ENCODE peak calls at places on chromosomes 16 and 17, in nine cellular contexts. One of them, this sample, is unnamed.

GRCh38 chr16:86534779-86535605 is 20.0 kb downstream of the MTHFSD start:
- DNase-seq in testis: no peak
- DNase-seq in ovary: no peak
- DNase-seq in CD8-positive, alpha-beta T cell: no peak
- DNase-seq in heart left ventricle: no peak
- DNase-seq in cardiac muscle cell: no peak
- DNase-seq in RWPE1: no peak
- DNase-seq in endothelial cell of umbilical vein: no peak
- DNase-seq in vagina: no peak
- DNase-seq in this sample: no peak

GRCh38 chr16:80198265-80198994 is 342.4 kb upstream of the DYNLRB2 start:
- DNase-seq in testis: no peak
- DNase-seq in ovary: no peak
- DNase-seq in CD8-positive, alpha-beta T cell: no peak
- DNase-seq in heart left ventricle: no peak
- DNase-seq in cardiac muscle cell: no peak
- DNase-seq in RWPE1: no peak
- DNase-seq in endothelial cell of umbilical vein: peak; percentile 56
- DNase-seq in vagina: no peak
- DNase-seq in this sample: no peak

GRCh38 chr17:67528751-67529436 is 151.8 kb downstream of the PITPNC1 start:
- DNase-seq in testis: peak; percentile 86
- DNase-seq in ovary: peak; percentile 79
- DNase-seq in CD8-positive, alpha-beta T cell: no peak
- DNase-seq in heart left ventricle: peak; percentile 66
- DNase-seq in cardiac muscle cell: peak; percentile 92
- DNase-seq in RWPE1: peak; percentile 84
- DNase-seq in endothelial cell of umbilical vein: peak; percentile 94
- DNase-seq in vagina: peak; percentile 88
- DNase-seq in this sample: peak; percentile 81

GRCh38 chr17:75093543-75094158 is 5.9 kb downstream of the SLC16A5 start:
- DNase-seq in testis: no peak
- DNase-seq in ovary: no peak
- DNase-seq in CD8-positive, alpha-beta T cell: no peak
- DNase-seq in heart left ventricle: no peak
- DNase-seq in cardiac muscle cell: no peak
- DNase-seq in RWPE1: no peak
- DNase-seq in endothelial cell of umbilical vein: no peak
- DNase-seq in vagina: no peak
- DNase-seq in this sample: no peak

GRCh38 chr17:67245694-67246397 is 850 bp upstream of the HELZ start:
- DNase-seq in testis: peak; percentile 26
- DNase-seq in ovary: no peak
- DNase-seq in CD8-positive, alpha-beta T cell: peak; percentile 46
- DNase-seq in heart left ventricle: peak; percentile 31
- DNase-seq in cardiac muscle cell: peak; percentile 79
- DNase-seq in RWPE1: peak; percentile 18
- DNase-seq in endothelial cell of umbilical vein: peak; percentile 12
- DNase-seq in vagina: no peak
- DNase-seq in this sample: peak; percentile 84

GRCh38 chr17:54968954-54969400 is 412 bp downstream of the STXBP4 start:
- DNase-seq in testis: no peak
- DNase-seq in ovary: no peak
- DNase-seq in CD8-positive, alpha-beta T cell: peak; percentile 22
- DNase-seq in heart left ventricle: peak; percentile 31
- DNase-seq in cardiac muscle cell: peak; percentile 53
- DNase-seq in RWPE1: peak; percentile 11
- DNase-seq in endothelial cell of umbilical vein: no peak
- DNase-seq in vagina: no peak
- DNase-seq in this sample: no peak

GRCh38 chr17:41959336-41960095 is 7.1 kb upstream of the CNP start:
- DNase-seq in testis: peak; percentile 77
- DNase-seq in ovary: peak; percentile 39
- DNase-seq in CD8-positive, alpha-beta T cell: no peak
- DNase-seq in heart left ventricle: no peak
- DNase-seq in cardiac muscle cell: peak; percentile 63
- DNase-seq in RWPE1: no peak
- DNase-seq in endothelial cell of umbilical vein: peak; percentile 36
- DNase-seq in vagina: no peak
- DNase-seq in this sample: peak; percentile 40

GRCh38 chr16:64092284-64092683 is 1029.6 kb downstream of the CDH11 start:
- DNase-seq in testis: no peak
- DNase-seq in ovary: no peak
- DNase-seq in CD8-positive, alpha-beta T cell: no peak
- DNase-seq in heart left ventricle: no peak
- DNase-seq in cardiac muscle cell: no peak
- DNase-seq in RWPE1: peak; percentile 15
- DNase-seq in endothelial cell of umbilical vein: no peak
- DNase-seq in vagina: no peak
- DNase-seq in this sample: no peak

GRCh38 chr16:28307936-28308335 is 15.6 kb downstream of the SBK1 start:
- DNase-seq in testis: no peak
- DNase-seq in ovary: no peak
- DNase-seq in CD8-positive, alpha-beta T cell: no peak
- DNase-seq in heart left ventricle: no peak
- DNase-seq in cardiac muscle cell: no peak
- DNase-seq in RWPE1: no peak
- DNase-seq in endothelial cell of umbilical vein: no peak
- DNase-seq in vagina: no peak
- DNase-seq in this sample: no peak

GRCh38 chr17:55969577-55969976 is 183.7 kb upstream of the ANKFN1 start:
- DNase-seq in testis: no peak
- DNase-seq in ovary: no peak
- DNase-seq in CD8-positive, alpha-beta T cell: no peak
- DNase-seq in heart left ventricle: no peak
- DNase-seq in cardiac muscle cell: no peak
- DNase-seq in RWPE1: peak; percentile 38
- DNase-seq in endothelial cell of umbilical vein: no peak
- DNase-seq in vagina: no peak
- DNase-seq in this sample: no peak

GRCh38 chr16:85055503-85056210 is 28.1 kb downstream of the KIAA0513 start:
- DNase-seq in testis: peak; percentile 62
- DNase-seq in ovary: no peak
- DNase-seq in CD8-positive, alpha-beta T cell: peak; percentile 64
- DNase-seq in heart left ventricle: no peak
- DNase-seq in cardiac muscle cell: peak; percentile 61
- DNase-seq in RWPE1: no peak
- DNase-seq in endothelial cell of umbilical vein: peak; percentile 72
- DNase-seq in vagina: no peak
- DNase-seq in this sample: no peak

GRCh38 chr17:69047368-69048263 is 13.1 kb downstream of the ABCA9 start:
- DNase-seq in testis: peak; percentile 92
- DNase-seq in ovary: peak; percentile 73
- DNase-seq in CD8-positive, alpha-beta T cell: no peak
- DNase-seq in heart left ventricle: peak; percentile 63
- DNase-seq in cardiac muscle cell: peak; percentile 46
- DNase-seq in RWPE1: peak; percentile 20
- DNase-seq in endothelial cell of umbilical vein: peak; percentile 99
- DNase-seq in vagina: no peak
- DNase-seq in this sample: peak; percentile 8

GRCh38 chr17:35742496-35742895 is 10.5 kb downstream of the GAS2L2 start:
- DNase-seq in testis: no peak
- DNase-seq in ovary: no peak
- DNase-seq in CD8-positive, alpha-beta T cell: no peak
- DNase-seq in heart left ventricle: no peak
- DNase-seq in cardiac muscle cell: no peak
- DNase-seq in RWPE1: no peak
- DNase-seq in endothelial cell of umbilical vein: no peak
- DNase-seq in vagina: no peak
- DNase-seq in this sample: no peak

GRCh38 chr16:89408315-89408714 is 82.0 kb downstream of the ANKRD11 start:
- DNase-seq in testis: no peak
- DNase-seq in ovary: no peak
- DNase-seq in CD8-positive, alpha-beta T cell: no peak
- DNase-seq in heart left ventricle: no peak
- DNase-seq in cardiac muscle cell: no peak
- DNase-seq in RWPE1: no peak
- DNase-seq in endothelial cell of umbilical vein: no peak
- DNase-seq in vagina: no peak
- DNase-seq in this sample: no peak

GRCh38 chr16:2037115-2037514 is 10.4 kb downstream of the NHERF2 start:
- DNase-seq in testis: no peak
- DNase-seq in ovary: no peak
- DNase-seq in CD8-positive, alpha-beta T cell: no peak
- DNase-seq in heart left ventricle: peak; percentile 9
- DNase-seq in cardiac muscle cell: no peak
- DNase-seq in RWPE1: no peak
- DNase-seq in endothelial cell of umbilical vein: no peak
- DNase-seq in vagina: no peak
- DNase-seq in this sample: no peak

GRCh38 chr17:80917716-80918560 is 73.7 kb upstream of the CHMP6 start:
- DNase-seq in testis: no peak
- DNase-seq in ovary: no peak
- DNase-seq in CD8-positive, alpha-beta T cell: no peak
- DNase-seq in heart left ventricle: no peak
- DNase-seq in cardiac muscle cell: no peak
- DNase-seq in RWPE1: no peak
- DNase-seq in endothelial cell of umbilical vein: no peak
- DNase-seq in vagina: no peak
- DNase-seq in this sample: no peak

GRCh38 chr17:731943-732787 is at the start of gene TLCD3A:
- DNase-seq in testis: peak; percentile 56
- DNase-seq in ovary: peak; percentile 78
- DNase-seq in CD8-positive, alpha-beta T cell: peak; percentile 61
- DNase-seq in heart left ventricle: peak; percentile 71
- DNase-seq in cardiac muscle cell: peak; percentile 81
- DNase-seq in RWPE1: peak; percentile 73
- DNase-seq in endothelial cell of umbilical vein: peak; percentile 35
- DNase-seq in vagina: no peak
- DNase-seq in this sample: peak; percentile 82

GRCh38 chr16:1066584-1067172 is 5.9 kb upstream of the SSTR5 start:
- DNase-seq in testis: no peak
- DNase-seq in ovary: no peak
- DNase-seq in CD8-positive, alpha-beta T cell: no peak
- DNase-seq in heart left ventricle: no peak
- DNase-seq in cardiac muscle cell: no peak
- DNase-seq in RWPE1: no peak
- DNase-seq in endothelial cell of umbilical vein: no peak
- DNase-seq in vagina: no peak
- DNase-seq in this sample: no peak

GRCh38 chr16:1073262-1073558 is 663 bp downstream of the SSTR5 start:
- DNase-seq in testis: no peak
- DNase-seq in ovary: no peak
- DNase-seq in CD8-positive, alpha-beta T cell: no peak
- DNase-seq in heart left ventricle: no peak
- DNase-seq in cardiac muscle cell: no peak
- DNase-seq in RWPE1: no peak
- DNase-seq in endothelial cell of umbilical vein: no peak
- DNase-seq in vagina: no peak
- DNase-seq in this sample: no peak

DNA sequence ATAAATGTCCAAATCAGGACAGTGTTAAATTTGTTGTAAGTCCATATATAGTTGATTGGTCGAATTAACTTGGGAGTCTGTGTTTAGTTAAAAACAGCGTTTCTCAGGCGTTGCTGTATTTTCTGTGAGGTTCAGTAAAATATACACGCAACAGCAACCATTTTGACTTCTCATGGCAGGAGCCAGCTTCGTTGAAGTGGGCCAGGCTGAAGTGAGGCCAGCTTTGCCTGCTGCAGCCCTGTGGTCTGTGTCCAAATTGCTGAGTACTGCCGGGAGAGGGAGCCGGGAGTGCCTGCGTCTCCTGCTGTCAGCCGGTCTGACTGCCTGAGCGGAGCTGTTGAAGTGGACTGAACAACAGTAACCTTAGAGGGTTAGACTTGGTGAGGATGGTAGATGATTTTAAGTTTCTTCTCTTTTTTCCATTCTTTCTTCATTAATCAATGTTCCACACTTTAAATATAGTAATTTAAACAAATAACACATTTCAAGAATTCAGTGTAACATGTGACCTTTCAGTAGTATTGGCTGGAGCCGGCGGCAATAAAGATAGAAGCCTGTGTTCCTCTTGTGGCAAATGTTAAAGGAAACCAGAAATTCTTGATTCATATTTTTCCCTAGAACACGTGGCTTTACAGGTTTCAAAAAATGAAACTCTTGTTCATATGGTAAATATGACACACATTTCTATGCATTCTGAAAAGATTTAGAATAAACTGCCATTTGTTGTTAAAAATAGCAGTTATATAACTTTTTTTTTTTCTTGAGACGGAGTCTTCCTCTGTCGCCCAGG is 37.0 kb upstream of the ZNF750 start:
- DNase-seq in testis: peak; percentile 75
- DNase-seq in ovary: peak; percentile 70
- DNase-seq in CD8-positive, alpha-beta T cell: no peak
- DNase-seq in heart left ventricle: peak; percentile 81
- DNase-seq in cardiac muscle cell: peak; percentile 85
- DNase-seq in RWPE1: peak; percentile 80
- DNase-seq in endothelial cell of umbilical vein: peak; percentile 79
- DNase-seq in vagina: no peak
- DNase-seq in this sample: peak; percentile 65
- TF ChIP-seq CTCF in testis: no peak
- TF ChIP-seq CTCF in ovary: peak; percentile 59
- TF ChIP-seq CTCF in CD8-positive, alpha-beta T cell: no peak
- TF ChIP-seq CTCF in heart left ventricle: peak; percentile 47
- TF ChIP-seq CTCF in cardiac muscle cell: peak; percentile 63
- TF ChIP-seq CTCF in RWPE1: peak; percentile 43
- TF ChIP-seq CTCF in endothelial cell of umbilical vein: peak; percentile 61
- TF ChIP-seq CTCF in vagina: no peak
- TF ChIP-seq CTCF in this sample: peak; percentile 17

DNA sequence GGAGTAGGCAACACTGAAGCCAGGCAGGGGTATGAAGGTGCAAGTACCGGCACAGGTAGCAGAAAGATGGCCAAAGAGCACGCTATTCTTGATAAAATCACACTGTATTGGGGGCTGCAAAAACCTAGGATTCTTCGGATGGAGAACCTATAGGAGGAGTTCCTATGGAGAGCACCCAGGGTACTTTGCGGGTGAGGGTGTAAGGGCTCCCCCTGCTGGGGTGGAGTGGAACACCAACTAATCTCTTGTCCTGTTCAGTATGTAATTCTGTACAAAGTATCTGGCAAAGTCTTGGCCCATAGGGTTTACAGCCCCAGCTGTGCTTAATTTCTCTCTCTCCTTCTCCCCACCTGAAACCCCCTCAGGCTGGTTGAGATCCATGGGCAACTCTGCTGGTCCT is 393.1 kb upstream of the ASIC2 start:
- DNase-seq in testis: peak; percentile 74
- DNase-seq in ovary: no peak
- DNase-seq in CD8-positive, alpha-beta T cell: no peak
- DNase-seq in heart left ventricle: no peak
- DNase-seq in cardiac muscle cell: no peak
- DNase-seq in RWPE1: peak; percentile 4
- DNase-seq in endothelial cell of umbilical vein: no peak
- DNase-seq in vagina: no peak
- DNase-seq in this sample: peak; percentile 30
- TF ChIP-seq CTCF in testis: peak; percentile 35
- TF ChIP-seq CTCF in ovary: no peak
- TF ChIP-seq CTCF in CD8-positive, alpha-beta T cell: no peak
- TF ChIP-seq CTCF in heart left ventricle: no peak
- TF ChIP-seq CTCF in cardiac muscle cell: peak; percentile 30
- TF ChIP-seq CTCF in RWPE1: no peak
- TF ChIP-seq CTCF in endothelial cell of umbilical vein: peak; percentile 41
- TF ChIP-seq CTCF in vagina: no peak
- TF ChIP-seq CTCF in this sample: peak; percentile 40

GRCh38 chr16:57347858-57348257 is 10.7 kb upstream of the CCL22 start:
- DNase-seq in testis: no peak
- DNase-seq in ovary: no peak
- DNase-seq in CD8-positive, alpha-beta T cell: no peak
- DNase-seq in heart left ventricle: no peak
- DNase-seq in cardiac muscle cell: no peak
- DNase-seq in RWPE1: no peak
- DNase-seq in endothelial cell of umbilical vein: no peak
- DNase-seq in vagina: no peak
- DNase-seq in this sample: no peak
- TF ChIP-seq CTCF in testis: no peak
- TF ChIP-seq CTCF in ovary: no peak
- TF ChIP-seq CTCF in CD8-positive, alpha-beta T cell: no peak
- TF ChIP-seq CTCF in heart left ventricle: no peak
- TF ChIP-seq CTCF in cardiac muscle cell: no peak
- TF ChIP-seq CTCF in RWPE1: no peak
- TF ChIP-seq CTCF in endothelial cell of umbilical vein: no peak
- TF ChIP-seq CTCF in vagina: no peak
- TF ChIP-seq CTCF in this sample: no peak

GRCh38 chr16:49183911-49184310 is 97.7 kb downstream of the CBLN1 start:
- DNase-seq in testis: peak; percentile 38
- DNase-seq in ovary: no peak
- DNase-seq in CD8-positive, alpha-beta T cell: no peak
- DNase-seq in heart left ventricle: no peak
- DNase-seq in cardiac muscle cell: peak; percentile 62
- DNase-seq in RWPE1: peak; percentile 15
- DNase-seq in endothelial cell of umbilical vein: no peak
- DNase-seq in vagina: no peak
- DNase-seq in this sample: peak; percentile 60
- TF ChIP-seq CTCF in testis: no peak
- TF ChIP-seq CTCF in ovary: no peak
- TF ChIP-seq CTCF in CD8-positive, alpha-beta T cell: no peak
- TF ChIP-seq CTCF in heart left ventricle: peak; percentile 43
- TF ChIP-seq CTCF in cardiac muscle cell: no peak
- TF ChIP-seq CTCF in RWPE1: no peak
- TF ChIP-seq CTCF in endothelial cell of umbilical vein: no peak
- TF ChIP-seq CTCF in vagina: no peak
- TF ChIP-seq CTCF in this sample: peak; percentile 59

This sample was measured in nephron progenitor cell.